ENCODE peak calls at places on chromosome 19, in eight cellular contexts. One of them, this sample, is unnamed.

GRCh38 chr19:44051654-44052402 is at the start of gene ZNF223:
- DNase-seq in cardiac muscle cell: peak; percentile 96
- DNase-seq in ascending aorta: peak; percentile 97
- DNase-seq in CD8-positive, alpha-beta T cell: peak; percentile 55
- DNase-seq in A673: peak; percentile 97
- DNase-seq in CD4-positive, alpha-beta T cell: peak; percentile 68
- DNase-seq in psoas muscle: peak; percentile 94
- DNase-seq in SK-N-SH: peak; percentile 93
- DNase-seq in this sample: peak; percentile 95

GRCh38 chr19:10184636-10185035 is 10.1 kb downstream of the DNMT1 start:
- DNase-seq in cardiac muscle cell: no peak
- DNase-seq in ascending aorta: no peak
- DNase-seq in CD8-positive, alpha-beta T cell: no peak
- DNase-seq in A673: no peak
- DNase-seq in CD4-positive, alpha-beta T cell: no peak
- DNase-seq in psoas muscle: no peak
- DNase-seq in SK-N-SH: no peak
- DNase-seq in this sample: no peak

GRCh38 chr19:46886546-46887239 is 25.9 kb downstream of the ARHGAP35 start:
- DNase-seq in cardiac muscle cell: no peak
- DNase-seq in ascending aorta: no peak
- DNase-seq in CD8-positive, alpha-beta T cell: no peak
- DNase-seq in A673: no peak
- DNase-seq in CD4-positive, alpha-beta T cell: no peak
- DNase-seq in psoas muscle: no peak
- DNase-seq in SK-N-SH: no peak
- DNase-seq in this sample: no peak

GRCh38 chr19:407501-408440 is 1.2 kb downstream of the C2CD4C start:
- DNase-seq in cardiac muscle cell: no peak
- DNase-seq in ascending aorta: no peak
- DNase-seq in CD8-positive, alpha-beta T cell: no peak
- DNase-seq in A673: no peak
- DNase-seq in CD4-positive, alpha-beta T cell: no peak
- DNase-seq in psoas muscle: no peak
- DNase-seq in SK-N-SH: peak; percentile 38
- DNase-seq in this sample: peak; percentile 47

GRCh38 chr19:32309711-32310390 is 35.6 kb upstream of the ZNF507 start:
- DNase-seq in cardiac muscle cell: no peak
- DNase-seq in ascending aorta: no peak
- DNase-seq in CD8-positive, alpha-beta T cell: no peak
- DNase-seq in A673: no peak
- DNase-seq in CD4-positive, alpha-beta T cell: no peak
- DNase-seq in psoas muscle: no peak
- DNase-seq in SK-N-SH: no peak
- DNase-seq in this sample: no peak

GRCh38 chr19:3700242-3701032 is at the start of gene PIP5K1C:
- DNase-seq in cardiac muscle cell: peak; percentile 95
- DNase-seq in ascending aorta: peak; percentile 94
- DNase-seq in CD8-positive, alpha-beta T cell: peak; percentile 92
- DNase-seq in A673: peak; percentile 90
- DNase-seq in CD4-positive, alpha-beta T cell: peak; percentile 93
- DNase-seq in psoas muscle: peak; percentile 90
- DNase-seq in SK-N-SH: peak; percentile 98
- DNase-seq in this sample: peak; percentile 93

GRCh38 chr19:45496349-45496953 is 396 bp downstream of the RTN2 start:
- DNase-seq in cardiac muscle cell: peak; percentile 86
- DNase-seq in ascending aorta: no peak
- DNase-seq in CD8-positive, alpha-beta T cell: no peak
- DNase-seq in A673: peak; percentile 54
- DNase-seq in CD4-positive, alpha-beta T cell: peak; percentile 45
- DNase-seq in psoas muscle: peak; percentile 49
- DNase-seq in SK-N-SH: peak; percentile 80
- DNase-seq in this sample: no peak

GRCh38 chr19:56091066-56091490 is 30.0 kb downstream of the ZNF787 start:
- DNase-seq in cardiac muscle cell: no peak
- DNase-seq in ascending aorta: no peak
- DNase-seq in CD8-positive, alpha-beta T cell: no peak
- DNase-seq in A673: peak; percentile 52
- DNase-seq in CD4-positive, alpha-beta T cell: no peak
- DNase-seq in psoas muscle: no peak
- DNase-seq in SK-N-SH: no peak
- DNase-seq in this sample: no peak

GRCh38 chr19:19514215-19514633 is 1.1 kb downstream of the TSSK6 start:
- DNase-seq in cardiac muscle cell: no peak
- DNase-seq in ascending aorta: peak; percentile 81
- DNase-seq in CD8-positive, alpha-beta T cell: no peak
- DNase-seq in A673: no peak
- DNase-seq in CD4-positive, alpha-beta T cell: no peak
- DNase-seq in psoas muscle: peak; percentile 74
- DNase-seq in SK-N-SH: no peak
- DNase-seq in this sample: no peak

GRCh38 chr19:55527197-55528029 is 9.5 kb downstream of the SBK2 start:
- DNase-seq in cardiac muscle cell: no peak
- DNase-seq in ascending aorta: no peak
- DNase-seq in CD8-positive, alpha-beta T cell: no peak
- DNase-seq in A673: no peak
- DNase-seq in CD4-positive, alpha-beta T cell: no peak
- DNase-seq in psoas muscle: no peak
- DNase-seq in SK-N-SH: no peak
- DNase-seq in this sample: no peak

GRCh38 chr19:24140099-24140498 is 53.1 kb downstream of the ZNF254 start:
- DNase-seq in cardiac muscle cell: no peak
- DNase-seq in ascending aorta: no peak
- DNase-seq in CD8-positive, alpha-beta T cell: no peak
- DNase-seq in A673: no peak
- DNase-seq in CD4-positive, alpha-beta T cell: no peak
- DNase-seq in psoas muscle: no peak
- DNase-seq in SK-N-SH: no peak
- DNase-seq in this sample: no peak

GRCh38 chr19:11017275-11018035 is 56.6 kb downstream of the SMARCA4 start:
- DNase-seq in cardiac muscle cell: no peak
- DNase-seq in ascending aorta: no peak
- DNase-seq in CD8-positive, alpha-beta T cell: no peak
- DNase-seq in A673: no peak
- DNase-seq in CD4-positive, alpha-beta T cell: no peak
- DNase-seq in psoas muscle: no peak
- DNase-seq in SK-N-SH: no peak
- DNase-seq in this sample: no peak

GRCh38 chr19:56477429-56478338 is 539 bp upstream of the ZNF667 start:
- DNase-seq in cardiac muscle cell: peak; percentile 81
- DNase-seq in ascending aorta: peak; percentile 91
- DNase-seq in CD8-positive, alpha-beta T cell: peak; percentile 51
- DNase-seq in A673: peak; percentile 84
- DNase-seq in CD4-positive, alpha-beta T cell: peak; percentile 21
- DNase-seq in psoas muscle: peak; percentile 94
- DNase-seq in SK-N-SH: peak; percentile 98
- DNase-seq in this sample: peak; percentile 76

GRCh38 chr19:34325961-34326360 is 39.0 kb upstream of the GPI start:
- DNase-seq in cardiac muscle cell: no peak
- DNase-seq in ascending aorta: no peak
- DNase-seq in CD8-positive, alpha-beta T cell: no peak
- DNase-seq in A673: no peak
- DNase-seq in CD4-positive, alpha-beta T cell: no peak
- DNase-seq in psoas muscle: no peak
- DNase-seq in SK-N-SH: no peak
- DNase-seq in this sample: no peak

GRCh38 chr19:34323433-34324204 is 41.4 kb upstream of the GPI start:
- DNase-seq in cardiac muscle cell: no peak
- DNase-seq in ascending aorta: no peak
- DNase-seq in CD8-positive, alpha-beta T cell: no peak
- DNase-seq in A673: no peak
- DNase-seq in CD4-positive, alpha-beta T cell: no peak
- DNase-seq in psoas muscle: no peak
- DNase-seq in SK-N-SH: no peak
- DNase-seq in this sample: no peak

GRCh38 chr19:34324320-34324719 is 40.7 kb upstream of the GPI start:
- DNase-seq in cardiac muscle cell: no peak
- DNase-seq in ascending aorta: no peak
- DNase-seq in CD8-positive, alpha-beta T cell: no peak
- DNase-seq in A673: no peak
- DNase-seq in CD4-positive, alpha-beta T cell: no peak
- DNase-seq in psoas muscle: no peak
- DNase-seq in SK-N-SH: no peak
- DNase-seq in this sample: no peak

GRCh38 chr19:34327851-34328250 is 37.1 kb upstream of the GPI start:
- DNase-seq in cardiac muscle cell: no peak
- DNase-seq in ascending aorta: no peak
- DNase-seq in CD8-positive, alpha-beta T cell: no peak
- DNase-seq in A673: peak; percentile 84
- DNase-seq in CD4-positive, alpha-beta T cell: no peak
- DNase-seq in psoas muscle: no peak
- DNase-seq in SK-N-SH: no peak
- DNase-seq in this sample: no peak

GRCh38 chr19:34325181-34325580 is 39.8 kb upstream of the GPI start:
- DNase-seq in cardiac muscle cell: no peak
- DNase-seq in ascending aorta: no peak
- DNase-seq in CD8-positive, alpha-beta T cell: no peak
- DNase-seq in A673: no peak
- DNase-seq in CD4-positive, alpha-beta T cell: no peak
- DNase-seq in psoas muscle: no peak
- DNase-seq in SK-N-SH: no peak
- DNase-seq in this sample: no peak
- H3K27ac ChIP-seq in cardiac muscle cell: no peak overlapping the region
- H3K27ac ChIP-seq in ascending aorta: no peak overlapping the region
- H3K27ac ChIP-seq in CD8-positive, alpha-beta T cell: no peak overlapping the region
- H3K27ac ChIP-seq in A673: no peak overlapping the region
- H3K27ac ChIP-seq in CD4-positive, alpha-beta T cell: no peak overlapping the region
- H3K27ac ChIP-seq in psoas muscle: no peak overlapping the region
- H3K27ac ChIP-seq in SK-N-SH: no peak overlapping the region
- H3K27ac ChIP-seq in this sample: no peak overlapping the region

DNA sequence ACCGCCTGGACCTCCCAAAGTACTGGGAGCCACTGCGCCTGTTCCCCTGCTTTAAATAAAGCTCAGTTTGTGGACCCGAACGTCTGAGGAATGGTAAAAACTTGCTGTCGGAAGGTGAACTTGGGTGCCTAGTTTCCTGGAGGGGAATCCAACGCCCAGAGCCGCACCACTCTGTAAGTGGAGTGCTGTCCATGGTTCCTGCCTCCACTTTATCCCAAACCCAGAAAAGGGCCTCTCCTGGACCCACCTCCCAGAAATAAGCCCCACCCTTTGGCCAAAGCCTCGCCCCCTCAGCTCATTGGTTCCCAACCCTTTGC is 2.3 kb downstream of the ANO8 start:
- DNase-seq in cardiac muscle cell: no peak
- DNase-seq in ascending aorta: no peak
- DNase-seq in CD8-positive, alpha-beta T cell: no peak
- DNase-seq in A673: no peak
- DNase-seq in CD4-positive, alpha-beta T cell: no peak
- DNase-seq in psoas muscle: no peak
- DNase-seq in SK-N-SH: no peak
- DNase-seq in this sample: no peak
- TF ChIP-seq CTCF in cardiac muscle cell: no peak
- TF ChIP-seq CTCF in ascending aorta: no peak
- TF ChIP-seq CTCF in CD8-positive, alpha-beta T cell: no peak
- TF ChIP-seq CTCF in A673: no peak
- TF ChIP-seq CTCF in CD4-positive, alpha-beta T cell: no peak
- TF ChIP-seq CTCF in psoas muscle: no peak
- TF ChIP-seq CTCF in SK-N-SH: no peak
- TF ChIP-seq CTCF in this sample: no peak

GRCh38 chr19:48718711-48719231 is 754 bp downstream of the MAMSTR start:
- DNase-seq in cardiac muscle cell: no peak
- DNase-seq in ascending aorta: no peak
- DNase-seq in CD8-positive, alpha-beta T cell: no peak
- DNase-seq in A673: no peak
- DNase-seq in CD4-positive, alpha-beta T cell: no peak
- DNase-seq in psoas muscle: no peak
- DNase-seq in SK-N-SH: no peak
- DNase-seq in this sample: no peak

GRCh38 chr19:48719263-48720171 is at the start of gene MAMSTR:
- DNase-seq in cardiac muscle cell: no peak
- DNase-seq in ascending aorta: no peak
- DNase-seq in CD8-positive, alpha-beta T cell: no peak
- DNase-seq in A673: no peak
- DNase-seq in CD4-positive, alpha-beta T cell: no peak
- DNase-seq in psoas muscle: peak; percentile 62
- DNase-seq in SK-N-SH: no peak
- DNase-seq in this sample: peak; percentile 55

GRCh38 chr19:48720613-48721296 is 1.2 kb upstream of the MAMSTR start:
- DNase-seq in cardiac muscle cell: peak; percentile 100
- DNase-seq in ascending aorta: peak; percentile 100
- DNase-seq in CD8-positive, alpha-beta T cell: peak; percentile 84
- DNase-seq in A673: peak; percentile 100
- DNase-seq in CD4-positive, alpha-beta T cell: peak; percentile 87
- DNase-seq in psoas muscle: peak; percentile 98
- DNase-seq in SK-N-SH: peak; percentile 96
- DNase-seq in this sample: peak; percentile 99

GRCh38 chr19:48722196-48722708 is 2.7 kb upstream of the MAMSTR start:
- DNase-seq in cardiac muscle cell: no peak
- DNase-seq in ascending aorta: no peak
- DNase-seq in CD8-positive, alpha-beta T cell: no peak
- DNase-seq in A673: no peak
- DNase-seq in CD4-positive, alpha-beta T cell: no peak
- DNase-seq in psoas muscle: no peak
- DNase-seq in SK-N-SH: no peak
- DNase-seq in this sample: no peak

GRCh38 chr19:48720251-48720612 is 707 bp upstream of the MAMSTR start:
- DNase-seq in cardiac muscle cell: no peak
- DNase-seq in ascending aorta: no peak
- DNase-seq in CD8-positive, alpha-beta T cell: no peak
- DNase-seq in A673: no peak
- DNase-seq in CD4-positive, alpha-beta T cell: no peak
- DNase-seq in psoas muscle: peak; percentile 51
- DNase-seq in SK-N-SH: no peak
- DNase-seq in this sample: no peak
- H3K27ac ChIP-seq in cardiac muscle cell: peak overlapping the region; percentile 60
- H3K27ac ChIP-seq in ascending aorta: peak overlapping the region; percentile 77
- H3K27ac ChIP-seq in CD8-positive, alpha-beta T cell: no peak overlapping the region
- H3K27ac ChIP-seq in A673: peak overlapping the region; percentile 84
- H3K27ac ChIP-seq in CD4-positive, alpha-beta T cell: no peak overlapping the region
- H3K27ac ChIP-seq in psoas muscle: peak overlapping the region; percentile 91
- H3K27ac ChIP-seq in SK-N-SH: peak overlapping the region; percentile 88
- H3K27ac ChIP-seq in this sample: peak overlapping the region; percentile 88

GRCh38 chr19:35715981-35716734 is 1.6 kb upstream of the KMT2B start:
- DNase-seq in cardiac muscle cell: peak; percentile 72
- DNase-seq in ascending aorta: peak; percentile 63
- DNase-seq in CD8-positive, alpha-beta T cell: no peak
- DNase-seq in A673: no peak
- DNase-seq in CD4-positive, alpha-beta T cell: no peak
- DNase-seq in psoas muscle: peak; percentile 69
- DNase-seq in SK-N-SH: peak; percentile 81
- DNase-seq in this sample: peak; percentile 77

GRCh38 chr19:35713904-35714440 is 3.8 kb upstream of the KMT2B start:
- DNase-seq in cardiac muscle cell: no peak
- DNase-seq in ascending aorta: no peak
- DNase-seq in CD8-positive, alpha-beta T cell: no peak
- DNase-seq in A673: no peak
- DNase-seq in CD4-positive, alpha-beta T cell: no peak
- DNase-seq in psoas muscle: no peak
- DNase-seq in SK-N-SH: no peak
- DNase-seq in this sample: no peak

GRCh38 chr19:35712910-35713845 is 4.6 kb upstream of the KMT2B start:
- DNase-seq in cardiac muscle cell: no peak
- DNase-seq in ascending aorta: no peak
- DNase-seq in CD8-positive, alpha-beta T cell: peak; percentile 2
- DNase-seq in A673: no peak
- DNase-seq in CD4-positive, alpha-beta T cell: no peak
- DNase-seq in psoas muscle: no peak
- DNase-seq in SK-N-SH: no peak
- DNase-seq in this sample: no peak

GRCh38 chr19:35715355-35715809 is 2.4 kb upstream of the KMT2B start:
- DNase-seq in cardiac muscle cell: no peak
- DNase-seq in ascending aorta: no peak
- DNase-seq in CD8-positive, alpha-beta T cell: no peak
- DNase-seq in A673: no peak
- DNase-seq in CD4-positive, alpha-beta T cell: no peak
- DNase-seq in psoas muscle: no peak
- DNase-seq in SK-N-SH: no peak
- DNase-seq in this sample: no peak

GRCh38 chr19:35714601-35715354 is 3.0 kb upstream of the KMT2B start:
- DNase-seq in cardiac muscle cell: no peak
- DNase-seq in ascending aorta: no peak
- DNase-seq in CD8-positive, alpha-beta T cell: no peak
- DNase-seq in A673: no peak
- DNase-seq in CD4-positive, alpha-beta T cell: no peak
- DNase-seq in psoas muscle: no peak
- DNase-seq in SK-N-SH: no peak
- DNase-seq in this sample: no peak
- TF ChIP-seq CTCF in cardiac muscle cell: no peak
- TF ChIP-seq CTCF in ascending aorta: no peak
- TF ChIP-seq CTCF in CD8-positive, alpha-beta T cell: no peak
- TF ChIP-seq CTCF in A673: no peak
- TF ChIP-seq CTCF in CD4-positive, alpha-beta T cell: no peak
- TF ChIP-seq CTCF in psoas muscle: no peak
- TF ChIP-seq CTCF in SK-N-SH: no peak
- TF ChIP-seq CTCF in this sample: no peak